ENCODE peak calls at places on chromosome 17, in four cellular contexts. One of them, this sample, is unnamed.

GRCh38 chr17:56914641-56915263 is 903 bp upstream of the TRIM25 start:
- DNase-seq in cardiac fibroblast: no peak
- DNase-seq in fibroblast of the conjunctiva: no peak
- DNase-seq in dorsolateral prefrontal cortex: no peak
- DNase-seq in this sample: no peak

GRCh38 chr17:48637323-48638260 is 11.4 kb upstream of the HOXB9 start:
- DNase-seq in cardiac fibroblast: peak; percentile 41
- DNase-seq in fibroblast of the conjunctiva: no peak
- DNase-seq in dorsolateral prefrontal cortex: no peak
- DNase-seq in this sample: no peak

GRCh38 chr17:82154881-82155331 is 56.9 kb upstream of the FASN start:
- DNase-seq in fibroblast of the conjunctiva: no peak
- DNase-seq in cardiac fibroblast: no peak
- DNase-seq in dorsolateral prefrontal cortex: no peak
- DNase-seq in this sample: no peak

GRCh38 chr17:39487946-39488345 is 26.7 kb downstream of the CDK12 start:
- DNase-seq in dorsolateral prefrontal cortex: no peak
- DNase-seq in fibroblast of the conjunctiva: no peak
- DNase-seq in cardiac fibroblast: no peak
- DNase-seq in this sample: no peak

GRCh38 chr17:56351675-56352074 is 198.4 kb downstream of the ANKFN1 start:
- DNase-seq in cardiac fibroblast: no peak
- DNase-seq in fibroblast of the conjunctiva: no peak
- DNase-seq in dorsolateral prefrontal cortex: no peak
- DNase-seq in this sample: no peak

GRCh38 chr17:8922451-8922850 is 43.1 kb downstream of the PIK3R5 start:
- DNase-seq in dorsolateral prefrontal cortex: no peak
- DNase-seq in cardiac fibroblast: peak; percentile 88
- DNase-seq in fibroblast of the conjunctiva: peak; percentile 91
- DNase-seq in this sample: peak; percentile 27

GRCh38 chr17:15914400-15915165 is 30.3 kb upstream of the ADORA2B start:
- DNase-seq in fibroblast of the conjunctiva: no peak
- DNase-seq in dorsolateral prefrontal cortex: no peak
- DNase-seq in cardiac fibroblast: peak; percentile 52
- DNase-seq in this sample: no peak

GRCh38 chr17:39178516-39178915 is 12.6 kb upstream of the ARL5C start:
- DNase-seq in cardiac fibroblast: no peak
- DNase-seq in fibroblast of the conjunctiva: no peak
- DNase-seq in dorsolateral prefrontal cortex: no peak
- DNase-seq in this sample: no peak

GRCh38 chr17:12623220-12623848 is 42.4 kb upstream of the MYOCD start:
- DNase-seq in dorsolateral prefrontal cortex: no peak
- DNase-seq in cardiac fibroblast: no peak
- DNase-seq in fibroblast of the conjunctiva: no peak
- DNase-seq in this sample: no peak

GRCh38 chr17:35076874-35077273 is 13.4 kb upstream of the RFFL start:
- DNase-seq in fibroblast of the conjunctiva: no peak
- DNase-seq in cardiac fibroblast: no peak
- DNase-seq in dorsolateral prefrontal cortex: no peak
- DNase-seq in this sample: no peak

GRCh38 chr17:40819528-40820125 is 2.8 kb downstream of the KRT10 start:
- DNase-seq in fibroblast of the conjunctiva: no peak
- DNase-seq in cardiac fibroblast: peak; percentile 16
- DNase-seq in dorsolateral prefrontal cortex: no peak
- DNase-seq in this sample: peak; percentile 12

GRCh38 chr17:740240-741055 is 8.1 kb downstream of the TLCD3A start:
- DNase-seq in fibroblast of the conjunctiva: no peak
- DNase-seq in dorsolateral prefrontal cortex: no peak
- DNase-seq in cardiac fibroblast: no peak
- DNase-seq in this sample: no peak

GRCh38 chr17:32516450-32516849 is 29.7 kb downstream of the CDK5R1 start:
- DNase-seq in dorsolateral prefrontal cortex: no peak
- DNase-seq in cardiac fibroblast: no peak
- DNase-seq in fibroblast of the conjunctiva: no peak
- DNase-seq in this sample: no peak

GRCh38 chr17:65554568-65555223 is 6.8 kb downstream of the AXIN2 start:
- DNase-seq in fibroblast of the conjunctiva: no peak
- DNase-seq in dorsolateral prefrontal cortex: no peak
- DNase-seq in cardiac fibroblast: no peak
- DNase-seq in this sample: no peak

GRCh38 chr17:43579570-43580140 is 33.5 kb upstream of the ETV4 start:
- DNase-seq in cardiac fibroblast: peak; percentile 59
- DNase-seq in dorsolateral prefrontal cortex: no peak
- DNase-seq in fibroblast of the conjunctiva: no peak
- DNase-seq in this sample: peak; percentile 34

GRCh38 chr17:44102845-44103622 is 20.4 kb downstream of the HDAC5 start:
- DNase-seq in cardiac fibroblast: no peak
- DNase-seq in dorsolateral prefrontal cortex: no peak
- DNase-seq in fibroblast of the conjunctiva: no peak
- DNase-seq in this sample: no peak

GRCh38 chr17:32494621-32495346 is 8.0 kb downstream of the CDK5R1 start:
- DNase-seq in fibroblast of the conjunctiva: no peak
- DNase-seq in cardiac fibroblast: no peak
- DNase-seq in dorsolateral prefrontal cortex: peak; percentile 80
- DNase-seq in this sample: no peak

GRCh38 chr17:20116683-20117309 is 107.6 kb downstream of the SPECC1 start:
- DNase-seq in cardiac fibroblast: peak; percentile 68
- DNase-seq in dorsolateral prefrontal cortex: peak; percentile 58
- DNase-seq in fibroblast of the conjunctiva: peak; percentile 23
- DNase-seq in this sample: peak; percentile 56

GRCh38 chr17:50922739-50923405 is 56.7 kb upstream of the TOB1 start:
- DNase-seq in cardiac fibroblast: no peak
- DNase-seq in fibroblast of the conjunctiva: no peak
- DNase-seq in dorsolateral prefrontal cortex: no peak
- DNase-seq in this sample: no peak